ENCODE peak calls at places on chromosomes 5 and 9, in seven cellular contexts. One of them, this sample, is unnamed.

GRCh38 chr5:81633471-81633870 is 117.4 kb downstream of the SSBP2 start:
- DNase-seq in tibial artery: no peak
- DNase-seq in HepG2: no peak
- DNase-seq in A673: no peak
- DNase-seq in AG04449: no peak
- DNase-seq in OCI-LY7: peak; percentile 81
- DNase-seq in fibroblast of lung: no peak
- DNase-seq in this sample: no peak

GRCh38 chr5:30539004-30539634 is 654.4 kb upstream of the CDH6 start:
- DNase-seq in fibroblast of lung: peak; percentile 75
- DNase-seq in tibial artery: peak; percentile 75
- DNase-seq in A673: peak; percentile 15
- DNase-seq in OCI-LY7: no peak
- DNase-seq in HepG2: no peak
- DNase-seq in AG04449: no peak
- DNase-seq in this sample: no peak

GRCh38 chr5:54834121-54834842 is 151.1 kb downstream of the ESM1 start:
- DNase-seq in OCI-LY7: no peak
- DNase-seq in A673: no peak
- DNase-seq in tibial artery: peak; percentile 72
- DNase-seq in AG04449: no peak
- DNase-seq in HepG2: no peak
- DNase-seq in fibroblast of lung: no peak
- DNase-seq in this sample: no peak

GRCh38 chr5:159343295-159344094 is 13.2 kb upstream of the IL12B start:
- DNase-seq in HepG2: no peak
- DNase-seq in OCI-LY7: no peak
- DNase-seq in fibroblast of lung: no peak
- DNase-seq in A673: no peak
- DNase-seq in AG04449: no peak
- DNase-seq in tibial artery: no peak
- DNase-seq in this sample: peak; percentile 7

GRCh38 chr9:71646131-71646530 is 122.2 kb downstream of the CEMIP2 start:
- DNase-seq in A673: no peak
- DNase-seq in OCI-LY7: no peak
- DNase-seq in tibial artery: no peak
- DNase-seq in HepG2: no peak
- DNase-seq in fibroblast of lung: peak; percentile 32
- DNase-seq in AG04449: no peak
- DNase-seq in this sample: no peak

GRCh38 chr9:27421567-27421966 is 102.5 kb upstream of the IFNK start:
- DNase-seq in AG04449: no peak
- DNase-seq in HepG2: no peak
- DNase-seq in A673: no peak
- DNase-seq in OCI-LY7: no peak
- DNase-seq in fibroblast of lung: no peak
- DNase-seq in tibial artery: no peak
- DNase-seq in this sample: no peak

GRCh38 chr5:172173771-172174170 is 14.3 kb downstream of the STK10 start:
- DNase-seq in fibroblast of lung: peak; percentile 68
- DNase-seq in OCI-LY7: no peak
- DNase-seq in AG04449: no peak
- DNase-seq in HepG2: no peak
- DNase-seq in tibial artery: no peak
- DNase-seq in A673: no peak
- DNase-seq in this sample: peak; percentile 78

GRCh38 chr5:122907238-122907637 is 61.8 kb downstream of the SNX24 start:
- DNase-seq in AG04449: peak; percentile 4
- DNase-seq in HepG2: no peak
- DNase-seq in A673: peak; percentile 7
- DNase-seq in fibroblast of lung: no peak
- DNase-seq in OCI-LY7: no peak
- DNase-seq in tibial artery: no peak
- DNase-seq in this sample: peak; percentile 34

GRCh38 chr5:54309237-54309636 is 1.1 kb downstream of the ARL15 start:
- DNase-seq in fibroblast of lung: peak; percentile 23
- DNase-seq in tibial artery: no peak
- DNase-seq in OCI-LY7: peak; percentile 7
- DNase-seq in AG04449: no peak
- DNase-seq in HepG2: no peak
- DNase-seq in A673: peak; percentile 4
- DNase-seq in this sample: peak; percentile 17

GRCh38 chr9:93154293-93154903 is 20.3 kb upstream of the NINJ1 start:
- DNase-seq in A673: peak; percentile 67
- DNase-seq in tibial artery: no peak
- DNase-seq in OCI-LY7: peak; percentile 71
- DNase-seq in fibroblast of lung: no peak
- DNase-seq in HepG2: peak; percentile 58
- DNase-seq in AG04449: no peak
- DNase-seq in this sample: no peak

GRCh38 chr9:118459832-118460425 is 755.7 kb downstream of the TLR4 start:
- DNase-seq in tibial artery: no peak
- DNase-seq in OCI-LY7: no peak
- DNase-seq in fibroblast of lung: no peak
- DNase-seq in AG04449: no peak
- DNase-seq in HepG2: no peak
- DNase-seq in A673: no peak
- DNase-seq in this sample: no peak

GRCh38 chr5:83474170-83474796 is 2.7 kb downstream of the VCAN start:
- DNase-seq in A673: peak; percentile 80
- DNase-seq in OCI-LY7: no peak
- DNase-seq in HepG2: peak; percentile 30
- DNase-seq in AG04449: no peak
- DNase-seq in fibroblast of lung: peak; percentile 90
- DNase-seq in tibial artery: peak; percentile 95
- DNase-seq in this sample: peak; percentile 91

GRCh38 chr5:122493091-122493775 is 181.2 kb downstream of the SNCAIP start:
- DNase-seq in AG04449: no peak
- DNase-seq in fibroblast of lung: no peak
- DNase-seq in A673: peak; percentile 10
- DNase-seq in HepG2: no peak
- DNase-seq in OCI-LY7: no peak
- DNase-seq in tibial artery: no peak
- DNase-seq in this sample: no peak

GRCh38 chr9:85420750-85421149 is 321.0 kb downstream of the AGTPBP1 start:
- DNase-seq in AG04449: peak; percentile 28
- DNase-seq in A673: no peak
- DNase-seq in OCI-LY7: no peak
- DNase-seq in tibial artery: no peak
- DNase-seq in fibroblast of lung: no peak
- DNase-seq in HepG2: no peak
- DNase-seq in this sample: no peak

GRCh38 chr5:129963359-129963758 is 59.1 kb downstream of the CHSY3 start:
- DNase-seq in tibial artery: no peak
- DNase-seq in fibroblast of lung: peak; percentile 91
- DNase-seq in OCI-LY7: no peak
- DNase-seq in A673: no peak
- DNase-seq in HepG2: no peak
- DNase-seq in AG04449: peak; percentile 88
- DNase-seq in this sample: peak; percentile 98

GRCh38 chr5:177134653-177135225 is 1.2 kb downstream of the NSD1 start:
- DNase-seq in OCI-LY7: peak; percentile 47
- DNase-seq in tibial artery: no peak
- DNase-seq in HepG2: no peak
- DNase-seq in fibroblast of lung: peak; percentile 24
- DNase-seq in AG04449: no peak
- DNase-seq in A673: no peak
- DNase-seq in this sample: no peak

GRCh38 chr5:140038373-140038957 is 4.6 kb downstream of the NRG2 start:
- DNase-seq in fibroblast of lung: peak; percentile 50
- DNase-seq in HepG2: no peak
- DNase-seq in AG04449: no peak
- DNase-seq in A673: no peak
- DNase-seq in tibial artery: no peak
- DNase-seq in OCI-LY7: no peak
- DNase-seq in this sample: peak; percentile 31

GRCh38 chr9:16744386-16744785 is 126.1 kb downstream of the BNC2 start:
- DNase-seq in OCI-LY7: no peak
- DNase-seq in tibial artery: no peak
- DNase-seq in HepG2: no peak
- DNase-seq in AG04449: no peak
- DNase-seq in A673: no peak
- DNase-seq in fibroblast of lung: peak; percentile 61
- DNase-seq in this sample: peak; percentile 86

GRCh38 chr9:87551692-87552303 is 54.1 kb downstream of the DAPK1 start:
- DNase-seq in fibroblast of lung: no peak
- DNase-seq in HepG2: no peak
- DNase-seq in A673: no peak
- DNase-seq in tibial artery: no peak
- DNase-seq in AG04449: no peak
- DNase-seq in OCI-LY7: no peak
- DNase-seq in this sample: no peak

GRCh38 chr9:5721279-5722087 is 92.6 kb downstream of the RIC1 start:
- DNase-seq in fibroblast of lung: no peak
- DNase-seq in A673: no peak
- DNase-seq in OCI-LY7: no peak
- DNase-seq in AG04449: no peak
- DNase-seq in HepG2: peak; percentile 91
- DNase-seq in tibial artery: no peak
- DNase-seq in this sample: no peak
- H3K4me3 ChIP-seq in fibroblast of lung: no peak overlapping the region
- H3K4me3 ChIP-seq in A673: no peak overlapping the region
- H3K4me3 ChIP-seq in OCI-LY7: no peak overlapping the region
- H3K4me3 ChIP-seq in AG04449: no peak overlapping the region
- H3K4me3 ChIP-seq in HepG2: no peak overlapping the region
- H3K4me3 ChIP-seq in tibial artery: no peak overlapping the region
- H3K4me3 ChIP-seq in this sample: no peak overlapping the region

GRCh38 chr9:112050544-112051475 is 124.3 kb downstream of the SUSD1 start:
- DNase-seq in AG04449: peak; percentile 93
- DNase-seq in OCI-LY7: no peak
- DNase-seq in tibial artery: no peak
- DNase-seq in HepG2: peak; percentile 91
- DNase-seq in fibroblast of lung: peak; percentile 96
- DNase-seq in A673: no peak
- DNase-seq in this sample: peak; percentile 98
- H3K4me3 ChIP-seq in AG04449: no peak overlapping the region
- H3K4me3 ChIP-seq in OCI-LY7: no peak overlapping the region
- H3K4me3 ChIP-seq in tibial artery: no peak overlapping the region
- H3K4me3 ChIP-seq in HepG2: no peak overlapping the region
- H3K4me3 ChIP-seq in fibroblast of lung: no peak overlapping the region
- H3K4me3 ChIP-seq in A673: no peak overlapping the region
- H3K4me3 ChIP-seq in this sample: no peak overlapping the region

GRCh38 chr9:35688558-35689350 is 971 bp downstream of the TPM2 start:
- DNase-seq in HepG2: peak; percentile 39
- DNase-seq in fibroblast of lung: peak; percentile 79
- DNase-seq in AG04449: no peak
- DNase-seq in tibial artery: no peak
- DNase-seq in OCI-LY7: no peak
- DNase-seq in A673: peak; percentile 78
- DNase-seq in this sample: peak; percentile 95
- H3K4me3 ChIP-seq in HepG2: no peak overlapping the region
- H3K4me3 ChIP-seq in fibroblast of lung: peak overlapping the region; percentile 99
- H3K4me3 ChIP-seq in AG04449: peak overlapping the region; percentile 97
- H3K4me3 ChIP-seq in tibial artery: peak overlapping the region; percentile 94
- H3K4me3 ChIP-seq in OCI-LY7: no peak overlapping the region
- H3K4me3 ChIP-seq in A673: peak overlapping the region; percentile 77
- H3K4me3 ChIP-seq in this sample: peak overlapping the region; percentile 96

GRCh38 chr5:39214912-39215709 is 4.3 kb downstream of the FYB1 start:
- DNase-seq in AG04449: no peak
- DNase-seq in A673: no peak
- DNase-seq in fibroblast of lung: no peak
- DNase-seq in HepG2: no peak
- DNase-seq in OCI-LY7: no peak
- DNase-seq in tibial artery: no peak
- DNase-seq in this sample: no peak
- H3K4me3 ChIP-seq in AG04449: no peak overlapping the region
- H3K4me3 ChIP-seq in A673: no peak overlapping the region
- H3K4me3 ChIP-seq in fibroblast of lung: no peak overlapping the region
- H3K4me3 ChIP-seq in HepG2: no peak overlapping the region
- H3K4me3 ChIP-seq in OCI-LY7: no peak overlapping the region
- H3K4me3 ChIP-seq in tibial artery: no peak overlapping the region
- H3K4me3 ChIP-seq in this sample: no peak overlapping the region

DNA sequence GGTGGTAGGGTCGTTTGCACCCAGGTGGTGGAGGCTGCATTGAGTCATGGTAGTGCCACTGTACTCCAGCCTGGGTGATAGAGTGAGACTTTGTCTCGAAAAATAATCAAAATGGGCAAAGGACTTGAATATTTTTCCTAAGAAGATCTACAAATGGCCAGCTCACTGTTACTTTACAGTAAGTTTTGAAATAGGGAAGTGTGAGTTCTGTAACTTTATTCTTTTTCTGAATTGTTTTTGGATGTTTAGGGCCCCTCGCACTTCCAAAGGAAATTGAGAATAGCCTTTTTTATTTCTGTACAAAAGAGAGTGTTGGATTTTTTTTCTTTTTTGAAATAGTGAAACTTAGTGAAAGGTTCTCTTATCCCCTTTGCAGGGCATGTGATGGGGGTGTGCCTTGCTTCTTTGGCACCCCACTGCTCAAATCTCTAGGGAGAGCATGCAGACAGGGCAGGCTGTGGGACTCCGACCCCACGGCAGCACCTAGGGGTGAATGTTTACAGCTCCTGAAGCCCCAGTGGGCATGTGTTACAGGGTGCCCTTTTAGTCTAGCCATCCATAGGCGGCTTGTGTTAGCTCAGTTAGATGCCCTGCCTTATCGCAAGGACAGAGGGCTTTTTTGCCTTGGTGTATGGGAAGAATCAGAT is 33.3 kb downstream of the GPBP1 start:
- DNase-seq in AG04449: no peak
- DNase-seq in fibroblast of lung: no peak
- DNase-seq in OCI-LY7: no peak
- DNase-seq in HepG2: no peak
- DNase-seq in A673: no peak
- DNase-seq in tibial artery: no peak
- DNase-seq in this sample: no peak
- H3K4me3 ChIP-seq in AG04449: no peak overlapping the region
- H3K4me3 ChIP-seq in fibroblast of lung: no peak overlapping the region
- H3K4me3 ChIP-seq in OCI-LY7: no peak overlapping the region
- H3K4me3 ChIP-seq in HepG2: no peak overlapping the region
- H3K4me3 ChIP-seq in A673: no peak overlapping the region
- H3K4me3 ChIP-seq in tibial artery: no peak overlapping the region
- H3K4me3 ChIP-seq in this sample: no peak overlapping the region

GRCh38 chr9:116844621-116845020 is 157.5 kb downstream of the TRIM32 start:
- DNase-seq in HepG2: no peak
- DNase-seq in fibroblast of lung: no peak
- DNase-seq in AG04449: no peak
- DNase-seq in OCI-LY7: no peak
- DNase-seq in A673: no peak
- DNase-seq in tibial artery: no peak
- DNase-seq in this sample: no peak
- H3K4me3 ChIP-seq in HepG2: no peak overlapping the region
- H3K4me3 ChIP-seq in fibroblast of lung: no peak overlapping the region
- H3K4me3 ChIP-seq in AG04449: no peak overlapping the region
- H3K4me3 ChIP-seq in OCI-LY7: no peak overlapping the region
- H3K4me3 ChIP-seq in A673: no peak overlapping the region
- H3K4me3 ChIP-seq in tibial artery: no peak overlapping the region
- H3K4me3 ChIP-seq in this sample: no peak overlapping the region